ENCODE peak calls at places on chromosomes 7 and 10, in seven cellular contexts. F is CD8-positive, alpha-beta memory T cell; L is PC-3; D is heart left ventricle; Z is kidney; M is lower lobe of right lung; U is suprapubic skin. S is an unnamed sample. For H3K4me1, the result is how much of the 10 kb centered on the place peaks cover.

GRCh38 chr7:79436378-79436777 is 17.1 kb downstream of the MAGI2 start:
- DNase-seq in F (no peak), M (no peak), L (peak), Z (no peak), D (no peak), U (no peak), S (no peak)

GRCh38 chr7:90828601-90829000 is 232.5 kb downstream of the CDK14 start:
- DNase-seq in Z (no peak), D (no peak), L (peak), U (no peak), F (no peak), M (no peak), S (no peak)

GRCh38 chr10:110507303-110507702 is 9.6 kb downstream of the DUSP5 start:
- DNase-seq in D (no peak), U (no peak), Z (no peak), M (no peak), F (no peak), L (no peak), S (no peak)

GRCh38 chr10:98536551-98536950 is 89.8 kb upstream of the HPS1 start:
- DNase-seq in Z (no peak), D (no peak), L (peak), F (no peak), M (no peak), U (no peak), S (no peak)

GRCh38 chr10:114541081-114541833 is 116.8 kb downstream of the ABLIM1 start:
- DNase-seq in D (peak), U (peak), L (peak), M (no peak), Z (no peak), F (peak), S (peak)

GRCh38 chr10:35765039-35765662 is 123.1 kb upstream of the FZD8 start:
- DNase-seq in D (peak), M (peak), F (no peak), Z (peak), U (no peak), L (no peak), S (no peak)

GRCh38 chr7:137992738-137993394 is 9.0 kb downstream of the CREB3L2 start:
- DNase-seq in L (no peak), M (no peak), D (peak), Z (no peak), F (no peak), U (peak), S (peak)

GRCh38 chr7:50540785-50541579 is 24.2 kb downstream of the DDC start:
- DNase-seq in M (no peak), Z (no peak), F (no peak), D (no peak), U (no peak), L (no peak), S (no peak)

GRCh38 chr10:114538544-114538906 is 119.5 kb downstream of the ABLIM1 start:
- DNase-seq in D (no peak), F (no peak), U (no peak), L (no peak), Z (no peak), M (peak), S (no peak)

GRCh38 chr7:568681-569035 is 49.0 kb upstream of the PDGFA start:
- DNase-seq in L (no peak), M (peak), U (no peak), Z (peak), D (peak), F (no peak), S (no peak)

GRCh38 chr10:127314797-127315196 is 118.4 kb upstream of the INSYN2A start:
- DNase-seq in Z (no peak), U (no peak), M (no peak), D (no peak), F (no peak), L (no peak), S (no peak)

GRCh38 chr7:78473011-78473410 is 674.4 kb downstream of the PHTF2 start:
- DNase-seq in L (no peak), U (no peak), D (no peak), Z (no peak), M (no peak), F (no peak), S (no peak)

GRCh38 chr10:121088524-121088923 is 237.4 kb downstream of the WDR11 start:
- DNase-seq in Z (no peak), F (no peak), M (no peak), L (peak), U (no peak), D (no peak), S (no peak)

GRCh38 chr7:70738080-70738479 is 393.9 kb upstream of the GALNT17 start:
- DNase-seq in U (no peak), F (no peak), D (no peak), L (peak), M (no peak), Z (no peak), S (no peak)

GRCh38 chr10:121668336-121669009 is 70.2 kb upstream of the FGFR2 start:
- DNase-seq in Z (peak), U (no peak), D (peak), F (no peak), L (no peak), M (peak), S (peak)

GRCh38 chr10:73591578-73591902 is 398 bp upstream of the USP54 start:
- DNase-seq in D (no peak), Z (no peak), M (no peak), F (no peak), U (no peak), L (no peak), S (no peak)

GRCh38 chr7:137652721-137653120 is 194.1 kb downstream of the DGKI start:
- DNase-seq in D (no peak), F (no peak), Z (no peak), M (no peak), U (no peak), L (peak), S (no peak)

GRCh38 chr7:124840435-124840834 is 74.8 kb upstream of the GPR37 start:
- DNase-seq in F (no peak), L (peak), U (no peak), Z (no peak), D (no peak), M (no peak), S (no peak)

GRCh38 chr7:117095055-117095454 is 141.8 kb downstream of the ST7 start:
- DNase-seq in U (no peak), M (no peak), L (no peak), F (no peak), Z (no peak), D (no peak), S (no peak)

GRCh38 chr10:90148121-90148855 is 446.9 kb downstream of the KIF20B start:
- DNase-seq in D (no peak), U (no peak), Z (no peak), F (no peak), M (no peak), L (peak), S (no peak)

GRCh38 chr10:95835149-95835860 is 72.5 kb upstream of the CC2D2B start:
- DNase-seq in F (no peak), D (no peak), Z (no peak), U (no peak), L (no peak), M (no peak), S (no peak)

GRCh38 chr10:95837368-95837776 is 70.4 kb upstream of the CC2D2B start:
- DNase-seq in F (no peak), L (no peak), U (no peak), D (no peak), Z (no peak), M (no peak), S (no peak)

GRCh38 chr10:95836610-95837367 is 71.0 kb upstream of the CC2D2B start:
- DNase-seq in L (no peak), M (no peak), U (no peak), F (no peak), D (no peak), Z (no peak), S (no peak)

GRCh38 chr10:95834375-95834774 is 73.4 kb upstream of the CC2D2B start:
- DNase-seq in F (no peak), L (no peak), Z (no peak), U (no peak), M (no peak), D (no peak), S (no peak)

DNA sequence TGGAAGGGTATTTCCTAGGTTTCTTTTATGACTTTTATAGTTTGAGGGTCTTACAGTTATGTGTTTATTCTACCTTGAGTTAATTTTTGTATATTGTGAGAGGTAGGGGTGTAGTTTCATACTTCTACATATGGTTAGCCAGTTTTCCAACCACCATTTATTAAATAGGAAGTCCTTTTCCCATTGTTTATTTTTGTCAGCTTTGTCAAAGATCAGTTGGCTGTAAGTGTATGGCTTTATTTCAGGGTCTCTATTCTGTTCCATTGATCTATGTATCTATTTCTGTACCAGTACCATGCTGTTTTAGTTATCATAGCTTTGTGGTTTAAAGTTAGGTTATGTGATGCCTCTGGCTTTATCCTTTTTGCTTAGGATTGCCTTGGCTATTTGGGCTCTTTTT is 71.9 kb upstream of the CC2D2B start:
- DNase-seq in D (no peak), M (no peak), U (no peak), F (no peak), Z (no peak), L (no peak), S (no peak)
- H3K4me1 ChIP-seq in D (under half), M (under half), U (under half), F (under half), Z (under half), L (under half), S (under half)

GRCh38 chr7:33039905-33040292 is 22.7 kb downstream of the NT5C3A start:
- DNase-seq in F (no peak), D (no peak), U (no peak), L (no peak), M (no peak), Z (no peak), S (no peak)
- H3K4me1 ChIP-seq in F (under half), D (under half), U (half or more), L (half or more), M (half or more), Z (under half), S (under half)

GRCh38 chr10:79321494-79321882 is 25.8 kb upstream of the PPIF start:
- DNase-seq in D (peak), U (no peak), F (no peak), M (peak), Z (peak), L (no peak), S (no peak)
- H3K4me1 ChIP-seq in D (under half), U (half or more), F (half or more), M (under half), Z (under half), L (half or more), S (under half)

DNA sequence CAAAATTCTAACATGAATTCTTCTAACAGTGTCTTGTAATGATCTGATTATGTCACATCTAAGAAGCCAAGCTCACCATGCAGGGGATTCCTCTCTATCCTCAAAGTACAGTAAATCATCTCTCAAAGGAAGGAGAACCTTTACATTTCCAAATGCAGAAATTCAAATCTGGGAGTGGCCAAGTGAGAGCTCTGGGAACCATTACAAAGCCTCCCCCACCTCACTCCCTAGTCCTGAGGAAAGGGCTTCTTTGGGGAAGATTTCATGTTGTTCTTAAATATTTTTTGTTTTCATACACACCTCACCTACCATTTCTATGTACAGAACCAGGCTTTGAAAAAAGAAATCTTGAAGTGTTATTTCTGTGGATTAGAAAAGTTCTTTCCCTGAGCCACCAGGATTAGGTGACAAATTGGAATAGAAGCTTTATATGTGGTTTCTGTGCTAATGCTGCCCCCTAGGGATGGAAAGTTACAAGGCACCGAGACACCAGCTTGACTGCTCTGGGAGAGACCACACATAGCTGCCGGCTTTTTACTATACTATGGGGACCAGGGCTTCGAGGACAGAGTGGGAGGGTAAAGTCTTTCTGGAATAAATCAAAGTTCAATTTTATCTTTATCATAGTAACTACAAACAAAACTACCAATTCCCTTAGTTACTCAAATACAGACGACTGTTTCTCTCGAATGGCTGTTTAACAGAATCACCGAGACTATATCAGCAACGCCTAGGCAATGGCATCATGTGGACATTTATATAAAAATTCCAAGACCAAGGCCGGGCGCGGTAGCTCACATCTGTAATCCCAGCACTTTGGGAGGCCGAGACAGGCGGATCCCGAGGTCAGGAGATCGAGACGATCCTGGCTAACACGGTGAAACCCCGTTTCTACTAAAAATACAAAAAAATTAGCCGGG is 116.1 kb downstream of the RNF216 start:
- DNase-seq in M (no peak), Z (no peak), F (peak), U (peak), L (peak), D (peak), S (peak)
- H3K4me1 ChIP-seq in M (half or more), Z (under half), F (under half), U (under half), L (under half), D (under half), S (under half)

S was measured in ascending aorta.